ENCODE peak calls at places on chromosome 6, in eight cellular contexts. C, O, V, A, F, K, I and D are unnamed samples.

GRCh38 chr6:19669206-19669605 is 168.0 kb upstream of the ID4 start:
- DNase-seq in C (no peak), O (no peak), V (no peak), A (no peak), F (no peak), K (no peak), I (no peak), D (no peak)

GRCh38 chr6:7617954-7618764 is 28.2 kb downstream of the SNRNP48 start:
- DNase-seq in C (no peak), O (no peak), V (no peak), A (peak), F (no peak), K (peak), I (no peak), D (no peak)

GRCh38 chr6:24283043-24283985 is 74.5 kb downstream of the DCDC2 start:
- DNase-seq in C (peak), O (peak), V (no peak), A (peak), F (peak), K (peak), I (peak), D (peak)

GRCh38 chr6:148146717-148147116 is 195.9 kb upstream of the SASH1 start:
- DNase-seq in C (no peak), O (no peak), V (no peak), A (peak), F (no peak), K (peak), I (no peak), D (no peak)

GRCh38 chr6:148935705-148936306 is 189.0 kb downstream of the UST start:
- DNase-seq in C (no peak), O (no peak), V (no peak), A (no peak), F (no peak), K (peak), I (no peak), D (no peak)

GRCh38 chr6:106114492-106114891 is 28.4 kb downstream of the PRDM1 start:
- DNase-seq in C (no peak), O (no peak), V (no peak), A (peak), F (no peak), K (no peak), I (no peak), D (no peak)

GRCh38 chr6:155162682-155163081 is 101.1 kb upstream of the CLDN20 start:
- DNase-seq in C (no peak), O (no peak), V (no peak), A (no peak), F (no peak), K (peak), I (no peak), D (no peak)

GRCh38 chr6:9507136-9507895 is 907.6 kb downstream of the TFAP2A start:
- DNase-seq in C (no peak), O (no peak), V (no peak), A (no peak), F (no peak), K (no peak), I (no peak), D (no peak)

GRCh38 chr6:25590986-25591385 is 61.0 kb upstream of the SCGN start:
- DNase-seq in C (peak), O (no peak), V (no peak), A (no peak), F (no peak), K (no peak), I (no peak), D (no peak)

GRCh38 chr6:130587778-130588520 is 222.1 kb downstream of the TMEM200A start:
- DNase-seq in C (no peak), O (no peak), V (no peak), A (no peak), F (no peak), K (peak), I (no peak), D (no peak)

GRCh38 chr6:27119329-27119728 is 128.2 kb upstream of the PRSS16 start:
- DNase-seq in C (no peak), O (no peak), V (no peak), A (no peak), F (no peak), K (no peak), I (no peak), D (no peak)

GRCh38 chr6:153787341-153787606 is 251.8 kb upstream of the OPRM1 start:
- DNase-seq in C (no peak), O (no peak), V (no peak), A (no peak), F (no peak), K (no peak), I (no peak), D (no peak)

GRCh38 chr6:130240232-130240631 is 17.5 kb upstream of the SAMD3 start:
- DNase-seq in C (no peak), O (no peak), V (no peak), A (no peak), F (no peak), K (peak), I (no peak), D (no peak)

GRCh38 chr6:36127462-36128016 is 2.8 kb upstream of the MAPK13 start:
- DNase-seq in C (no peak), O (no peak), V (no peak), A (no peak), F (no peak), K (peak), I (peak), D (no peak)

GRCh38 chr6:167766986-167767714 is 59.6 kb upstream of the AFDN start:
- DNase-seq in C (no peak), O (no peak), V (peak), A (no peak), F (no peak), K (no peak), I (no peak), D (no peak)

GRCh38 chr6:134590449-134590848 is 272.5 kb upstream of the SGK1 start:
- DNase-seq in C (no peak), O (no peak), V (no peak), A (no peak), F (no peak), K (peak), I (no peak), D (no peak)

GRCh38 chr6:4021862-4022715 is 56.8 kb downstream of the FAM217A start:
- DNase-seq in C (no peak), O (no peak), V (no peak), A (no peak), F (peak), K (no peak), I (no peak), D (no peak)

GRCh38 chr6:54860739-54861138 is 14.2 kb downstream of the FAM83B start:
- DNase-seq in C (no peak), O (no peak), V (no peak), A (no peak), F (no peak), K (peak), I (no peak), D (no peak)

GRCh38 chr6:130694617-130695016 is 132.6 kb upstream of the SMLR1 start:
- DNase-seq in C (no peak), O (no peak), V (no peak), A (no peak), F (no peak), K (peak), I (no peak), D (no peak)

GRCh38 chr6:18362058-18362561 is 25.0 kb upstream of the RNF144B start:
- DNase-seq in C (no peak), O (no peak), V (no peak), A (no peak), F (no peak), K (peak), I (no peak), D (no peak)

GRCh38 chr6:47603995-47604394 is 94.4 kb upstream of the ADGRF4 start:
- DNase-seq in C (no peak), O (no peak), V (no peak), A (no peak), F (no peak), K (no peak), I (no peak), D (no peak)

GRCh38 chr6:27505209-27506027 is 32.5 kb upstream of the ZNF184 start:
- DNase-seq in C (peak), O (no peak), V (no peak), A (peak), F (peak), K (peak), I (no peak), D (peak)

GRCh38 chr6:34235605-34236422 is 859 bp upstream of the HMGA1 start:
- DNase-seq in C (no peak), O (no peak), V (no peak), A (peak), F (no peak), K (peak), I (peak), D (peak)

GRCh38 chr6:39844866-39845265 is 52.7 kb downstream of the DAAM2 start:
- DNase-seq in C (no peak), O (no peak), V (no peak), A (no peak), F (no peak), K (no peak), I (no peak), D (no peak)

GRCh38 chr6:49634080-49634810 is 2.4 kb downstream of the RHAG start:
- DNase-seq in C (no peak), O (no peak), V (no peak), A (no peak), F (no peak), K (no peak), I (no peak), D (no peak)

GRCh38 chr6:102387351-102388033 is 994.0 kb downstream of the GRIK2 start:
- DNase-seq in C (no peak), O (no peak), V (no peak), A (no peak), F (no peak), K (no peak), I (no peak), D (no peak)

GRCh38 chr6:27624672-27625262 is 151.9 kb upstream of the ZNF184 start:
- DNase-seq in C (no peak), O (no peak), V (no peak), A (no peak), F (no peak), K (no peak), I (no peak), D (no peak)

GRCh38 chr6:154621611-154622010 is 111.1 kb upstream of the CNKSR3 start:
- DNase-seq in C (no peak), O (no peak), V (no peak), A (no peak), F (no peak), K (no peak), I (no peak), D (no peak)